ENCODE peak calls at places on chromosomes 1 and 21, in four cellular contexts. P is stimulated activated CD4-positive, alpha-beta T cell treated with anti-CD3 and anti-CD28 coated beads, Interleukin-2, amount 100 ng/mL, for 4 hours; M is tibial nerve; L is frontal cortex. U is an unnamed sample.

GRCh38 chr1:239538244-239538988 is 152.0 kb downstream of the CHRM3 start:
- DNase-seq in P (no peak), M (no peak), L (no peak), U (no peak)

GRCh38 chr1:225917536-225917935 is 6.5 kb downstream of the PYCR2 start:
- DNase-seq in P (no peak), M (no peak), L (no peak), U (no peak)

GRCh38 chr1:34162852-34163766 is 1.9 kb downstream of the CSMD2 start:
- DNase-seq in P (no peak), M (peak), L (peak), U (peak)

GRCh38 chr1:55466343-55466742 is 251.2 kb upstream of the USP24 start:
- DNase-seq in P (no peak), M (no peak), L (no peak), U (no peak)

GRCh38 chr1:163147019-163147418 is 55.7 kb downstream of the RGS5 start:
- DNase-seq in P (no peak), M (no peak), L (no peak), U (no peak)

GRCh38 chr1:97668945-97669344 is 251.9 kb downstream of the DPYD start:
- DNase-seq in P (no peak), M (no peak), L (no peak), U (no peak)

GRCh38 chr1:82445827-82446226 is 645.1 kb downstream of the ADGRL2 start:
- DNase-seq in P (no peak), M (no peak), L (no peak), U (no peak)

GRCh38 chr21:40845621-40846020 is 1.3 kb downstream of the DSCAM start:
- DNase-seq in P (no peak), M (no peak), L (no peak), U (no peak)

GRCh38 chr1:36096500-36097412 is 8.1 kb downstream of the ADPRS start:
- DNase-seq in P (no peak), M (no peak), L (no peak), U (no peak)

GRCh38 chr1:177569476-177569875 is 398.7 kb downstream of the BRINP2 start:
- DNase-seq in P (no peak), M (no peak), L (no peak), U (no peak)

GRCh38 chr1:61183471-61184034 is 101.2 kb downstream of the NFIA start:
- DNase-seq in P (no peak), M (no peak), L (no peak), U (peak)

GRCh38 chr1:154351363-154352068 is 26.2 kb downstream of the ATP8B2 start:
- DNase-seq in P (no peak), M (no peak), L (peak), U (no peak)

GRCh38 chr1:245874942-245875580 is 632.0 kb downstream of the SMYD3 start:
- DNase-seq in P (no peak), M (peak), L (no peak), U (peak)

GRCh38 chr1:111202707-111203623 is 2.5 kb upstream of the DENND2D start:
- DNase-seq in P (no peak), M (no peak), L (no peak), U (no peak)

GRCh38 chr1:6301526-6301925 is 40.6 kb upstream of the GPR153 start:
- DNase-seq in P (no peak), M (no peak), L (no peak), U (no peak)

GRCh38 chr1:170927955-170928850 is 7.1 kb upstream of the MROH9 start:
- DNase-seq in P (no peak), M (no peak), L (no peak), U (no peak)

GRCh38 chr1:111745670-111746613 is 6.7 kb upstream of the INKA2 start:
- DNase-seq in P (no peak), M (no peak), L (no peak), U (no peak)

GRCh38 chr1:180262628-180263488 is 32.8 kb downstream of the LHX4 start:
- DNase-seq in P (no peak), M (no peak), L (no peak), U (no peak)

GRCh38 chr1:200374569-200375312 is 35.1 kb downstream of the ZNF281 start:
- DNase-seq in P (no peak), M (no peak), L (no peak), U (no peak)

GRCh38 chr1:20194770-20195463 is 8.6 kb upstream of the PLA2G2C start:
- DNase-seq in P (peak), M (peak), L (no peak), U (peak)

GRCh38 chr1:53362851-53363642 is 35.2 kb upstream of the LRP8 start:
- DNase-seq in P (no peak), M (no peak), L (no peak), U (no peak)

GRCh38 chr1:168504064-168504837 is 39.5 kb downstream of the XCL2 start:
- DNase-seq in P (no peak), M (peak), L (no peak), U (no peak)

GRCh38 chr1:155166373-155167165 is 6.5 kb downstream of the KRTCAP2 start:
- DNase-seq in P (no peak), M (no peak), L (peak), U (no peak)

GRCh38 chr1:229225331-229225782 is 45.6 kb upstream of the RAB4A start:
- DNase-seq in P (no peak), M (no peak), L (no peak), U (no peak)

GRCh38 chr1:2807036-2807435 is 5.5 kb upstream of the TTC34 start:
- DNase-seq in P (no peak), M (no peak), L (no peak), U (no peak)

GRCh38 chr21:43820466-43820865 is 31.1 kb downstream of the RRP1 start:
- DNase-seq in P (no peak), M (no peak), L (no peak), U (no peak)

GRCh38 chr1:171434717-171435346 is 50.5 kb upstream of the PRRC2C start:
- DNase-seq in P (peak), M (no peak), L (no peak), U (no peak)

GRCh38 chr1:43373034-43373940 is 5.5 kb upstream of the ELOVL1 start:
- DNase-seq in P (no peak), M (no peak), L (no peak), U (no peak)

GRCh38 chr1:26156285-26157038 is 2.4 kb upstream of the FAM110D start:
- DNase-seq in P (no peak), M (no peak), L (no peak), U (no peak)

GRCh38 chr1:190754769-190755168 is 277.1 kb upstream of the BRINP3 start:
- DNase-seq in P (no peak), M (no peak), L (no peak), U (no peak)

GRCh38 chr1:77273891-77274290 is 7.9 kb upstream of the AK5 start:
- DNase-seq in P (no peak), M (no peak), L (no peak), U (no peak)

GRCh38 chr1:23124259-23125026 is 44.2 kb downstream of the LUZP1 start:
- DNase-seq in P (no peak), M (no peak), L (no peak), U (no peak)

U was measured in pancreas.